ENCODE peak calls at places on chromosomes 2 and 18, in nine cellular contexts. R is GM12865, L is PC-3, Q is BJ, H is AG04449, Z is stomach, B is RWPE1, K is endothelial cell, F is brain microvascular endothelial cell. Y is an unnamed sample.

GRCh38 chr2:40458271-40458794 is 6.4 kb upstream of the SLC8A1 start:
- DNase-seq in Z (no peak), H (no peak), F (no peak), B (no peak), Q (no peak), R (no peak), K (no peak), L (no peak), Y (no peak)

GRCh38 chr2:88265352-88265960 is 95.3 kb downstream of the THNSL2 start:
- DNase-seq in H (no peak), R (peak), K (no peak), B (peak), Q (no peak), F (peak), Z (no peak), L (peak), Y (no peak)

GRCh38 chr2:73981081-73981968 is 3.4 kb upstream of the TET3 start:
- DNase-seq in F (peak), Z (peak), H (no peak), Q (no peak), K (peak), R (peak), L (peak), B (no peak), Y (no peak)

GRCh38 chr2:241546771-241547498 is 11.6 kb upstream of the BOK start:
- DNase-seq in B (peak), H (peak), F (peak), K (peak), R (no peak), Z (no peak), L (no peak), Q (peak), Y (no peak)

GRCh38 chr2:68832161-68832869 is 38.9 kb downstream of the BMP10 start:
- DNase-seq in B (peak), K (no peak), Q (no peak), Z (no peak), L (peak), H (no peak), R (peak), F (peak), Y (no peak)

GRCh38 chr2:223075301-223076270 is 23.6 kb downstream of the KCNE4 start:
- DNase-seq in K (no peak), B (no peak), F (no peak), Q (no peak), R (peak), L (no peak), Z (no peak), H (no peak), Y (no peak)

GRCh38 chr2:130847776-130848517 is 11.2 kb downstream of the ARHGEF4 start:
- DNase-seq in L (no peak), Z (no peak), Q (no peak), R (no peak), B (no peak), K (no peak), H (no peak), F (no peak), Y (no peak)

GRCh38 chr2:202023904-202024266 is 9.8 kb upstream of the FZD7 start:
- DNase-seq in B (no peak), K (no peak), H (no peak), R (no peak), F (no peak), L (no peak), Z (no peak), Q (no peak), Y (no peak)

GRCh38 chr18:44900627-44901026 is 219.9 kb downstream of the SETBP1 start:
- DNase-seq in L (peak), R (no peak), Q (no peak), H (no peak), Z (no peak), B (no peak), K (no peak), F (no peak), Y (no peak)

GRCh38 chr18:44897445-44898215 is 216.9 kb downstream of the SETBP1 start:
- DNase-seq in Z (no peak), B (no peak), L (no peak), R (no peak), K (no peak), F (no peak), H (no peak), Q (no peak), Y (no peak)

GRCh38 chr18:44901283-44901682 is 220.6 kb downstream of the SETBP1 start:
- DNase-seq in R (no peak), Z (no peak), L (no peak), F (no peak), H (no peak), K (no peak), Q (no peak), B (no peak), Y (no peak)

GRCh38 chr18:44898536-44898935 is 217.8 kb downstream of the SETBP1 start:
- DNase-seq in Z (no peak), F (no peak), B (no peak), Q (no peak), H (no peak), L (no peak), K (no peak), R (no peak), Y (no peak)

GRCh38 chr18:44899832-44900231 is 219.1 kb downstream of the SETBP1 start:
- DNase-seq in K (no peak), L (no peak), F (no peak), R (peak), H (no peak), B (no peak), Q (no peak), Z (no peak), Y (no peak)
- TF ChIP-seq CTCF in K (no peak), L (peak), F (peak), R (peak), H (no peak), B (no peak), Q (no peak), Z (no peak), Y (no peak)

GRCh38 chr2:20422679-20423271 is 24.1 kb upstream of the RHOB start:
- DNase-seq in R (peak), H (no peak), Q (no peak), Z (no peak), L (no peak), K (no peak), B (no peak), F (no peak), Y (no peak)
- TF ChIP-seq CTCF in R (peak), H (no peak), Q (peak), Z (no peak), L (peak), K (no peak), B (no peak), F (peak), Y (peak)

GRCh38 chr2:70144443-70145167 is 46.2 kb downstream of the C2orf42 start:
- DNase-seq in B (no peak), K (no peak), R (no peak), F (no peak), Q (no peak), H (no peak), Z (no peak), L (no peak), Y (no peak)

GRCh38 chr2:70142590-70143313 is 48.1 kb downstream of the C2orf42 start:
- DNase-seq in H (peak), Z (peak), Q (peak), F (peak), R (peak), K (peak), L (peak), B (peak), Y (peak)

GRCh38 chr2:70140978-70141753 is 49.7 kb downstream of the C2orf42 start:
- DNase-seq in F (peak), K (peak), B (peak), Z (peak), H (no peak), R (peak), L (peak), Q (no peak), Y (no peak)

GRCh38 chr2:70143314-70144150 is 47.3 kb downstream of the C2orf42 start:
- DNase-seq in Z (peak), L (peak), F (peak), R (peak), Q (no peak), H (no peak), K (no peak), B (no peak), Y (no peak)

DNA sequence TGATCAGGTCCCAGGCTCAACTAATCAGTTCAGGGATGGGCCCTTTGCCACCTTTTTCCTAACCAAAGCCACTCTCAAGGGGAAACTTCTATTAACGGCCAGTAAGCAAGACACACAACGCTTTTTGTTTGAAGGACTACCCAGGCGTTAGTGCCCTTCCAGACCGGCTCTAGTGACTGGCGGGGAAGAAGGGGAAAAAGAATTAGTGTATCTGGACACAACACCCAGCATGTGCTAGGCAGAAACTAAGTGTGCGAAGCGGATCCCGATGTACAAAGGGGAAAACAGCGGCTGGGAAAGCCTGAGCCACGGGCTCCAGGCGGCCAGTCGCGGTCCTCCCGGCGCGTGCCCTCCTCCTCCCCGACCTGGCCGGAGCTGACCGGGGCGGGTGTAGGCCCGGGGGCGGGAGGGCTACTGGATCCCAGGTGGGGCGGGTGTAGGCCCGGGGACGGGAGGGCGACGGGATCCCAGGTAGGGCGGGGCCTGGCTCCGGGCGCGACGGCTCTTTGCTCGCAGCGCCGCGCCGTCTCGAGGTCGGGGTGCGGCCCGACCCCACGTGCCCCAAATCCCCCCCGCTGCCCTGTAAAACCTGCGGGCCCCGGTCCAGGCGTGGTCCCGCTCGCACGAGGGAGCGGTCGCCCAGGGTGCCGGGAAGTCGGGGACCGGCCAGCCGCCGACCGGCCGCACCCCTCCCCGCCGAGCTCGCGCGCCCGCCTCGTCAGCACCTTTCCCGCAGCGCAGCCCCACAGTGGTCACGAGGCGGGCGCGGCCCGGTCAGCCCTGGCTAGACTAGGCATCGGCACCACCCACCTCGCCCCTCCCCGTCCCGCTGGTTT is 48.8 kb downstream of the C2orf42 start:
- DNase-seq in K (peak), F (peak), R (no peak), Z (peak), H (no peak), L (no peak), Q (no peak), B (peak), Y (peak)
- TF ChIP-seq CTCF in K (no peak), F (no peak), R (no peak), Z (no peak), H (no peak), L (no peak), Q (no peak), B (no peak), Y (no peak)

GRCh38 chr2:221153226-221153625 is 418.9 kb downstream of the EPHA4 start:
- DNase-seq in R (no peak), L (no peak), Z (no peak), F (no peak), Q (no peak), H (no peak), B (no peak), K (no peak), Y (no peak)
- TF ChIP-seq CTCF in R (no peak), L (no peak), Z (no peak), F (no peak), Q (no peak), H (no peak), B (no peak), K (no peak), Y (no peak)

GRCh38 chr2:186477782-186478181 is 8.3 kb upstream of the ZC3H15 start:
- DNase-seq in R (no peak), H (no peak), B (no peak), Z (no peak), L (no peak), F (no peak), Q (no peak), K (no peak), Y (no peak)
- TF ChIP-seq CTCF in R (no peak), H (no peak), B (no peak), Z (no peak), L (no peak), F (no peak), Q (no peak), K (no peak), Y (no peak)

DNA sequence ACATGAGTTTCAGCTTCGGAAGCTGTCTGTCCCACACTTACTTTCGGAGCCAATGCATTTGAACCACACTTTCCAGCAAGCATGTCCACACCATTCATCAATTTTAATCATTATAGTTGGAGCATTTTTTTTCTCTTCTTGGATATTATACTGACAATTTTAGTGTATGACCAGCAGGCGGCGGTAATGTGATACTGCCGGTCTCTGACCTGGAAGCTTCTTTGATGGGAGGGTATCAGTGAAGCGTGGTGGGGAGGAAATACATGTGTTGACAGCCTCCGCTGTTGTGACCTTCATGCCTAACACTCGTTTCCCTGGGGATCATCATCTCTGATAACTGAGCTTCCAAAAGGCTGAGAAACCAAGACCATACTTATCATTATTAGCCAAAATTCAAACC is 231.7 kb downstream of the GBX2 start:
- DNase-seq in F (no peak), H (no peak), Z (peak), R (peak), B (no peak), L (peak), Q (no peak), K (peak), Y (no peak)
- TF ChIP-seq CTCF in F (peak), H (no peak), Z (no peak), R (no peak), B (no peak), L (peak), Q (peak), K (peak), Y (peak)

Y was measured in osteocyte.